ENCODE peak calls at places on chromosomes 1 and 21, in five cellular contexts. H, Y, U, G and L are unnamed samples.

GRCh38 chr1:45507893-45508292 is 7.8 kb downstream of the MMACHC start:
- DNase-seq in G (no peak), H (no peak), U (no peak), Y (no peak), L (no peak)

GRCh38 chr1:198849108-198849507 is 210.3 kb downstream of the PTPRC start:
- DNase-seq in Y (no peak), H (no peak), G (peak), U (peak), L (no peak)

GRCh38 chr1:161153682-161154337 is at the start of gene UFC1:
- DNase-seq in G (peak), H (peak), U (peak), Y (peak), L (peak)

GRCh38 chr1:15884477-15884876 is 37.0 kb downstream of the SPEN start:
- DNase-seq in Y (no peak), H (no peak), G (no peak), U (no peak), L (no peak)

GRCh38 chr1:112721966-112722524 is 6.9 kb upstream of the PPM1J start:
- DNase-seq in H (no peak), U (peak), Y (no peak), G (no peak), L (no peak)

GRCh38 chr21:44492572-44493385 is 37.5 kb downstream of the LRRC3 start:
- DNase-seq in U (no peak), H (no peak), Y (no peak), G (no peak), L (peak)

GRCh38 chr1:216758182-216758581 is 35.0 kb upstream of the ESRRG start:
- DNase-seq in U (no peak), G (no peak), Y (no peak), H (peak), L (no peak)

GRCh38 chr1:205689479-205689878 is 9.2 kb upstream of the SLC45A3 start:
- DNase-seq in G (no peak), H (no peak), Y (no peak), U (no peak), L (no peak)